ENCODE peak calls at places on chromosomes 7 and 10, in five cellular contexts. A is HEK293T, G is WTC11, O is GM12878, E is HCT116. R is an unnamed sample.

GRCh38 chr7:79624336-79624735 is 170.9 kb upstream of the MAGI2 start:
- DNase-seq in O (no peak), A (no peak), G (no peak), E (no peak), R (no peak)

GRCh38 chr10:132634241-132634946 is 96.8 kb downstream of the INPP5A start:
- DNase-seq in A (no peak), G (peak; percentile 32), O (no peak), E (no peak), R (no peak)

GRCh38 chr7:130500463-130500862 is 8.6 kb downstream of the MEST start:
- DNase-seq in O (no peak), E (no peak), A (no peak), G (no peak), R (no peak)

GRCh38 chr10:78013564-78013963 is 15.8 kb downstream of the POLR3A start:
- DNase-seq in E (no peak), G (no peak), A (no peak), O (no peak), R (no peak)

GRCh38 chr10:71396084-71396713 is 521 bp upstream of the CDH23 start:
- DNase-seq in A (peak; percentile 45), O (no peak), E (no peak), G (peak; percentile 76), R (peak; percentile 60)

GRCh38 chr7:3979956-3980643 is 679.0 kb downstream of the SDK1 start:
- DNase-seq in A (no peak), E (no peak), O (no peak), G (no peak), R (no peak)

GRCh38 chr7:121160150-121161008 is 168.4 kb upstream of the WNT16 start:
- DNase-seq in A (no peak), O (no peak), G (no peak), E (no peak), R (no peak)

GRCh38 chr10:43076876-43077420 is at the start of gene RET:
- DNase-seq in E (no peak), G (peak; percentile 67), A (peak; percentile 71), O (no peak), R (peak; percentile 72)

GRCh38 chr10:53209941-53210611 is 437.5 kb upstream of the MBL2 start:
- DNase-seq in A (peak; percentile 9), G (no peak), E (no peak), O (no peak), R (no peak)

GRCh38 chr10:98259606-98260319 is 8.2 kb downstream of the LOXL4 start:
- DNase-seq in O (no peak), A (no peak), G (no peak), E (no peak), R (no peak)

GRCh38 chr7:13904689-13905088 is 84.8 kb downstream of the ETV1 start:
- DNase-seq in O (no peak), A (no peak), G (no peak), E (no peak), R (no peak)

GRCh38 chr7:4745971-4746919 is 29.2 kb upstream of the AP5Z1 start:
- DNase-seq in E (no peak), G (no peak), A (no peak), O (peak; percentile 48), R (no peak)

GRCh38 chr10:17169807-17170206 is 31.7 kb downstream of the TRDMT1 start:
- DNase-seq in G (no peak), E (no peak), O (no peak), A (no peak), R (no peak)

GRCh38 chr10:36254191-36254590 is 612.1 kb upstream of the FZD8 start:
- DNase-seq in O (no peak), E (no peak), G (no peak), A (no peak), R (no peak)

GRCh38 chr10:88152720-88153119 is 289.3 kb downstream of the PTEN start:
- DNase-seq in A (no peak), E (peak; percentile 28), O (peak; percentile 40), G (no peak), R (no peak)

GRCh38 chr7:24411226-24411625 is 127.2 kb downstream of the NPY start:
- DNase-seq in A (no peak), G (no peak), O (no peak), E (no peak), R (no peak)

GRCh38 chr10:47023237-47024045 is 112.2 kb downstream of the PTPN20 start:
- DNase-seq in O (no peak), A (no peak), G (no peak), E (no peak), R (no peak)

GRCh38 chr10:122112021-122112616 is 123.2 kb downstream of the TACC2 start:
- DNase-seq in A (no peak), E (peak; percentile 16), O (no peak), G (no peak), R (no peak)

GRCh38 chr10:1203216-1203615 is 147.0 kb downstream of the WDR37 start:
- DNase-seq in O (no peak), G (no peak), A (no peak), E (no peak), R (no peak)

GRCh38 chr7:85469446-85469970 is 282.7 kb upstream of the SEMA3D start:
- DNase-seq in A (no peak), O (no peak), G (no peak), E (no peak), R (no peak)

GRCh38 chr7:117872565-117873055 is 631 bp downstream of the CTTNBP2 start:
- DNase-seq in O (no peak), A (peak; percentile 20), G (peak; percentile 27), E (peak; percentile 6), R (peak; percentile 65)

GRCh38 chr7:10117815-10118214 is 855.9 kb upstream of the PHF14 start:
- DNase-seq in G (no peak), A (no peak), O (no peak), E (no peak), R (no peak)

GRCh38 chr10:103872137-103872933 is 17.0 kb upstream of the SH3PXD2A start:
- DNase-seq in G (no peak), A (no peak), O (no peak), E (no peak), R (no peak)

GRCh38 chr7:73973091-73973490 is 54.9 kb upstream of the ELN start:
- DNase-seq in G (no peak), E (no peak), A (no peak), O (no peak), R (no peak)

GRCh38 chr10:81479316-81479715 is 395.7 kb upstream of the NRG3 start:
- DNase-seq in E (no peak), G (no peak), O (no peak), A (no peak), R (no peak)

DNA sequence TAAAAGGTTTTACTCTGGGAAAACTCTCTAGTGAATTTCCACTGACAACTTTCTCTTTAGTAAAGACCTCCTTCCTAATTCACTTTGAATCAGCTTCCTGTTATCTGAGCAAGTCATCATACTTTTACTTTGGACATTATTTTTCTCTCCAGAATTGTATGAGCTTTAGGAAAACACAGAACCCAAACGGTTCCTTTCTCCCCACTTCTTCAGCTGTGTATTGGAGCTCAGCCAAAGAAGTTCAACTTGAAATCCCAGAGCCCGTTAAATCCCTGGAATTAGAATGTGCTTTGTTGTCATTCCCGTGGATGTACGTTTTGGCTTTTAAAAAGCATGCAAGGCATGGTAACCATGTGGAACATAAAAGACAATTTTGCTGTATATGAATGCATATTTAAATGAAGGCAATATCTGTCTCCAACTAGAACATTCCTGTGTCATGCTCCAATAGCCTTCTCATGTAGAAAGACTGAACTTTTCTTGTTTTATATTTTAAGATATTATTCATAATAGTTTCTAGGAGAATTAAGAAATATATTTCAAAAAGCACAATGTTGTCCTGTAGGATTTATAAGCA is 46.5 kb downstream of the AGMO start:
- DNase-seq in E (no peak), A (no peak), G (no peak), O (no peak), R (no peak)
- TF ChIP-seq SP1 in E (no peak), A (no peak), G (no peak), O (no peak), R (no peak)

GRCh38 chr10:62076872-62077271 is 175.4 kb downstream of the ARID5B start:
- DNase-seq in A (no peak), G (no peak), O (no peak), E (no peak), R (no peak)
- TF ChIP-seq SP1 in A (no peak), G (no peak), O (no peak), E (no peak), R (no peak)

GRCh38 chr10:74055383-74056065 is 57.6 kb downstream of the VCL start:
- DNase-seq in A (no peak), O (no peak), G (no peak), E (no peak), R (no peak)

GRCh38 chr10:74063256-74063655 is 65.3 kb downstream of the VCL start:
- DNase-seq in E (no peak), A (no peak), O (no peak), G (no peak), R (no peak)

GRCh38 chr10:74058071-74058470 is 60.2 kb downstream of the VCL start:
- DNase-seq in E (no peak), A (no peak), G (no peak), O (no peak), R (no peak)

GRCh38 chr10:74056081-74056818 is 58.3 kb downstream of the VCL start:
- DNase-seq in G (no peak), A (no peak), E (peak; percentile 37), O (peak; percentile 33), R (no peak)

DNA sequence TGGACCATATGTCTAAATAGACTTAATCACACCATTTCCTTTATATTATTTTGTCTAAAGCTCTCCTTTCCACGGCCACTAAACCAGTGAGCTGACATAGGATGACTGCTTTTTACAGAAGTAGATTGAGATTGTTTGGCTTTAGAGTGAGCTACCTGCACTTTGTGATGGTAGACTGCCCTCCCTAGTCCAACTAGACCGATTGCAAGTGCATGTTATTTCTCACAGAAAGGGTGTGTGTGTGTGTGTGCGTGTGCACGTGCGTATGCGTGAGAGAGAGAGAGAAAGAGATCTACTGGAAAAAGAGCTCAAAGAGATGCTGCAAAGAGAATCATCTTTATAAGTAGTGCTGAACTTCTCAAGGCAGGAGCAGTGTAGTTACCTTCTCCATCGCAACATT is 60.7 kb downstream of the VCL start:
- DNase-seq in G (no peak), A (no peak), E (peak; percentile 18), O (no peak), R (no peak)
- TF ChIP-seq SP1 in G (no peak), A (no peak), E (no peak), O (no peak), R (no peak)

DNA sequence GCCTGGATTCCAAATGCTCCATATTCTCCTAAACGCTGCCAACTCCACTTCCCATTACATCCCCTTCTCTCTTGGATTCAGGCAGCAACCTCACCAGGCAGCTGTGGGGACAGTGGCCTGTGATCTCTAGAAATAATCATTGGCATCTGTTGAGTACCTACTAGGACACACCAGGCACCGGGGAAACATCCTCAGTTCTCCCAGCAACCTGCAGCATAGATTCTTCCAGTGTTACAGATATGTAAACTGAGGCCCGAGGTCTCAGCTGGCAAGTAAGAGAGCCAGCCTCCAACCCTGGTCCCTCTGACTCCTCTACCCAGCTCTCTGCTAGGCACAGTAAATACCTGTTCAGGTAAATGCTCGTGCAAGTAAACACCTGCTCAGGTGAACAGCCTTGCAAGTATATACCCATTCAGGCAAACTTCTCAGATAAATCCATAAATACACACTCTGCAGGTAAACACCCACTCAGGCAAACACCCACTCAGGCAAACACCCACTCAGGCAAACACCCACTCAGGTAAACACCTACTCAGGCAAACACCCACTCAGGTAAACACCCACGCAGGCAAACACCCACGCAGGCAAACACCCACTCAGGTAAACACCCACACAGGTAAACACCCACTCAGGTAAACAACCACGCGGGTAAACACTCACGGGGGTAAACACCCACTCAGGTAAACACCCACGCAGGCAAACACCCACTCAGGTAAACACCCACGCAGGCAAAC is 18.7 kb downstream of the ASB13 start:
- DNase-seq in O (no peak), A (no peak), E (no peak), G (no peak), R (no peak)
- TF ChIP-seq SP1 in O (no peak), A (no peak), E (no peak), G (no peak), R (no peak)